ENCODE peak calls at places on chromosomes 7 and 10, in six cellular contexts. One of them, this sample, is unnamed.

GRCh38 chr7:99499356-99499712 is 747 bp downstream of the ZNF394 start:
- DNase-seq in H1: no peak
- DNase-seq in HepG2: no peak
- DNase-seq in GM12878: no peak
- DNase-seq in SK-N-SH: no peak
- DNase-seq in K562: no peak
- DNase-seq in this sample: peak; percentile 44

GRCh38 chr10:85612833-85613232 is 753.8 kb downstream of the GRID1 start:
- DNase-seq in H1: peak; percentile 62
- DNase-seq in HepG2: no peak
- DNase-seq in GM12878: no peak
- DNase-seq in SK-N-SH: no peak
- DNase-seq in K562: no peak
- DNase-seq in this sample: no peak

GRCh38 chr10:96370575-96371157 is 11.9 kb upstream of the OPALIN start:
- DNase-seq in H1: peak; percentile 88
- DNase-seq in HepG2: peak; percentile 24
- DNase-seq in GM12878: no peak
- DNase-seq in SK-N-SH: peak; percentile 84
- DNase-seq in K562: peak; percentile 60
- DNase-seq in this sample: peak; percentile 44

GRCh38 chr10:43265799-43266721 is 805 bp downstream of the RASGEF1A start:
- DNase-seq in H1: peak; percentile 60
- DNase-seq in HepG2: peak; percentile 36
- DNase-seq in GM12878: no peak
- DNase-seq in SK-N-SH: peak; percentile 83
- DNase-seq in K562: no peak
- DNase-seq in this sample: no peak

GRCh38 chr10:78742730-78743615 is 325.8 kb upstream of the ZMIZ1 start:
- DNase-seq in H1: no peak
- DNase-seq in HepG2: peak; percentile 72
- DNase-seq in GM12878: no peak
- DNase-seq in SK-N-SH: peak; percentile 84
- DNase-seq in K562: no peak
- DNase-seq in this sample: peak; percentile 39

GRCh38 chr10:70617798-70618568 is 15.4 kb upstream of the PRF1 start:
- DNase-seq in H1: no peak
- DNase-seq in HepG2: no peak
- DNase-seq in GM12878: no peak
- DNase-seq in SK-N-SH: no peak
- DNase-seq in K562: no peak
- DNase-seq in this sample: no peak

GRCh38 chr10:8403711-8404371 is 349.4 kb downstream of the GATA3 start:
- DNase-seq in H1: peak; percentile 55
- DNase-seq in HepG2: no peak
- DNase-seq in GM12878: no peak
- DNase-seq in SK-N-SH: no peak
- DNase-seq in K562: no peak
- DNase-seq in this sample: no peak

GRCh38 chr10:54469587-54470323 is 331.3 kb downstream of the PCDH15 start:
- DNase-seq in H1: no peak
- DNase-seq in HepG2: no peak
- DNase-seq in GM12878: no peak
- DNase-seq in SK-N-SH: no peak
- DNase-seq in K562: no peak
- DNase-seq in this sample: no peak

GRCh38 chr10:30736685-30737232 is 107.2 kb upstream of the LYZL2 start:
- DNase-seq in H1: no peak
- DNase-seq in HepG2: no peak
- DNase-seq in GM12878: peak; percentile 94
- DNase-seq in SK-N-SH: no peak
- DNase-seq in K562: no peak
- DNase-seq in this sample: peak; percentile 54

GRCh38 chr7:140562921-140563600 is 77.6 kb downstream of the DENND2A start:
- DNase-seq in H1: no peak
- DNase-seq in HepG2: no peak
- DNase-seq in GM12878: no peak
- DNase-seq in SK-N-SH: no peak
- DNase-seq in K562: no peak
- DNase-seq in this sample: no peak

GRCh38 chr10:130809181-130809580 is 502.3 kb downstream of the TCERG1L start:
- DNase-seq in H1: peak; percentile 28
- DNase-seq in HepG2: no peak
- DNase-seq in GM12878: no peak
- DNase-seq in SK-N-SH: no peak
- DNase-seq in K562: no peak
- DNase-seq in this sample: no peak

GRCh38 chr10:44010873-44011602 is 362.4 kb upstream of the ZNF32 start:
- DNase-seq in H1: no peak
- DNase-seq in HepG2: no peak
- DNase-seq in GM12878: peak; percentile 80
- DNase-seq in SK-N-SH: no peak
- DNase-seq in K562: no peak
- DNase-seq in this sample: no peak

GRCh38 chr10:30343962-30344361 is 5.1 kb downstream of the MTPAP start:
- DNase-seq in H1: no peak
- DNase-seq in HepG2: no peak
- DNase-seq in GM12878: no peak
- DNase-seq in SK-N-SH: no peak
- DNase-seq in K562: no peak
- DNase-seq in this sample: no peak

GRCh38 chr7:98837632-98837972 is 32.2 kb downstream of the TMEM130 start:
- DNase-seq in H1: no peak
- DNase-seq in HepG2: no peak
- DNase-seq in GM12878: no peak
- DNase-seq in SK-N-SH: no peak
- DNase-seq in K562: no peak
- DNase-seq in this sample: no peak

GRCh38 chr10:118723467-118723866 is 31.3 kb downstream of the CACUL1 start:
- DNase-seq in H1: no peak
- DNase-seq in HepG2: no peak
- DNase-seq in GM12878: no peak
- DNase-seq in SK-N-SH: no peak
- DNase-seq in K562: no peak
- DNase-seq in this sample: no peak

GRCh38 chr7:140403878-140404564 is at the start of gene RAB19:
- DNase-seq in H1: peak; percentile 78
- DNase-seq in HepG2: no peak
- DNase-seq in GM12878: no peak
- DNase-seq in SK-N-SH: no peak
- DNase-seq in K562: no peak
- DNase-seq in this sample: no peak

GRCh38 chr10:11720260-11720741 is 21.9 kb upstream of the ECHDC3 start:
- DNase-seq in H1: no peak
- DNase-seq in HepG2: no peak
- DNase-seq in GM12878: no peak
- DNase-seq in SK-N-SH: no peak
- DNase-seq in K562: no peak
- DNase-seq in this sample: peak; percentile 30

GRCh38 chr7:70749831-70750230 is 382.1 kb upstream of the GALNT17 start:
- DNase-seq in H1: no peak
- DNase-seq in HepG2: no peak
- DNase-seq in GM12878: no peak
- DNase-seq in SK-N-SH: no peak
- DNase-seq in K562: no peak
- DNase-seq in this sample: no peak

GRCh38 chr10:124150189-124150806 is 56.9 kb upstream of the CHST15 start:
- DNase-seq in H1: no peak
- DNase-seq in HepG2: no peak
- DNase-seq in GM12878: no peak
- DNase-seq in SK-N-SH: no peak
- DNase-seq in K562: no peak
- DNase-seq in this sample: no peak

GRCh38 chr7:84102213-84102612 is 92.4 kb downstream of the SEMA3A start:
- DNase-seq in H1: no peak
- DNase-seq in HepG2: no peak
- DNase-seq in GM12878: no peak
- DNase-seq in SK-N-SH: no peak
- DNase-seq in K562: no peak
- DNase-seq in this sample: no peak

DNA sequence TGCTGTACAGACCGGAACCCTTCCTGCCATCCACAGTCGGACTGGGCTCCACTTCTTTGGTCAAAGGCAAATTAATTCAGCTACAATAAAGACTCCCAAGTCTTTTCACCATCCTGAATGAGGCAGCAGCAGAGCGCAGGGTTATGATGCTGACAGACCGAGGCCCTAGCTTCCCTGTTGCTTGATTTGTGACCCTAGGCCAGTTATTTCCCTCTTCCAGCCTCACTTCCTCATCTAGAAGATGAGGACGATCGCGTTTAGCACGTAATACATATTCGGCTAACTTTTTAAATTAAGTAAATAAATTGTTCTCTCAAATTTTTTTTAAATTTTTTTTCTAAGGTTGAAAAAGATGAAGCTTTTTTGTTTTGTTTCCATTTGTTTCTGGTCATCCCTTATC is 18.1 kb downstream of the ADRB1 start:
- DNase-seq in H1: no peak
- DNase-seq in HepG2: no peak
- DNase-seq in GM12878: no peak
- DNase-seq in SK-N-SH: no peak
- DNase-seq in K562: no peak
- DNase-seq in this sample: no peak
- TF ChIP-seq GABPA in H1: no peak
- TF ChIP-seq GABPA in HepG2: no peak
- TF ChIP-seq GABPA in GM12878: no peak
- TF ChIP-seq GABPA in SK-N-SH: no peak
- TF ChIP-seq GABPA in K562: no peak
- TF ChIP-seq GABPA in this sample: no peak

DNA sequence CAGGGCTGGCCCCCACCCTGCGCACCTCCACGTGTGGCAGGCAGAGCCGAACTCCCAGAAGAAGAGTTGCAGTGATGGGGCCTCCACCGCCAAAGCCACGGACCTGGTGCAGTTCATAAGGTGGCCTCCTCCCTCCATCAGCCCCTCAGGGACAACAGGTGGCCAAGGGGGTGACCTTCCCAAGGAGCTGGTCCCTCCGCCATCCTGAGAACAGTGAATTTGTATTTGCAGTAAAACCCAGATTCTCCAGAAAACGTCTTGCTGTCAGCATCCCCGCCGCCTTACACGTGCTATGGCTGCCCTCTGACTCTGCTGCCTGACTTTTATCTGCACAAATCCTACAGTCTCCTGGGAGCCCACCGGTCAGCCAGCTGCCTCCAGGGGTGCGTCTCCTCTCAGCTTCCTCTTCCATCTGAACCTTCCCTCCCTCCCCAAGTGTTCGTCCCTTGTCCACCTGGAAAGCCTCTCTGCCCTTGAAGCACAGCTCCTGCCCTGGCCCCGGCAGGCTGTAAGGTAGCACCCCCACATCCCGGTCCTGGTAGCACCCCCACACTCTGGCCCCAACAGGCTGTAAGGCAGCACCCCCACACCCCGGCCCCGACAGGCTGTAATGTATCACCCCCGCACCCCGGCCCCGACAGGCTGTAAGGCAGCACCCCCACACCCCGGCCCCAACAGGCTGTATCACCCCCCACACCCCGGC is 311.8 kb downstream of the PTPRN2 start:
- DNase-seq in H1: no peak
- DNase-seq in HepG2: no peak
- DNase-seq in GM12878: no peak
- DNase-seq in SK-N-SH: no peak
- DNase-seq in K562: no peak
- DNase-seq in this sample: no peak
- TF ChIP-seq GABPA in H1: no peak
- TF ChIP-seq GABPA in HepG2: no peak
- TF ChIP-seq GABPA in GM12878: no peak
- TF ChIP-seq GABPA in SK-N-SH: no peak
- TF ChIP-seq GABPA in K562: no peak
- TF ChIP-seq GABPA in this sample: no peak

DNA sequence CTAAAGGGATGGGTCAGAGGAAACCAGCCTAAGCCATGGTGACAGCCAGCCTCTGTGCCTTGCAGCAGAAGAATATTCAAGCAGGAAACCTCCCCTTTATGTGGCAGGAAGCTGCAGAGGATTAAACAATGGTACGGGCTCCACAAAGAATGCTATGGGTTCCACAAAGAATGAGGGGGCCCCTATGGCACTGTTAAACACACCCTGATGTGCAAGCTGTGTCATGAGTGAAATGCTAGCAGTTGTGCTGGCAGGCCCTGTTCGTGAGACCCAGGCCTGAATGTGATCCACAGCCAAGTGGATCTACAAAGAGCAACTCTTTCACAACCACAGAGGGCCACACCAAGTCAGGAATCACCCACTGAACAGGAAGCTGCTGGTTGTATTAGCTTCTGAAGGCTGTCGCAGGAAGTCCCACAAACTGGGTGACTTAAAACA is 68.9 kb downstream of the MYOF start:
- DNase-seq in H1: no peak
- DNase-seq in HepG2: no peak
- DNase-seq in GM12878: no peak
- DNase-seq in SK-N-SH: no peak
- DNase-seq in K562: no peak
- DNase-seq in this sample: peak; percentile 66
- TF ChIP-seq GABPA in H1: no peak
- TF ChIP-seq GABPA in HepG2: no peak
- TF ChIP-seq GABPA in GM12878: no peak
- TF ChIP-seq GABPA in SK-N-SH: no peak
- TF ChIP-seq GABPA in K562: no peak
- TF ChIP-seq GABPA in this sample: peak; percentile 4

GRCh38 chr7:104843198-104843597 is 170.8 kb upstream of the KMT2E start:
- DNase-seq in H1: no peak
- DNase-seq in HepG2: no peak
- DNase-seq in GM12878: no peak
- DNase-seq in SK-N-SH: no peak
- DNase-seq in K562: no peak
- DNase-seq in this sample: no peak

GRCh38 chr7:104852386-104852785 is 161.6 kb upstream of the KMT2E start:
- DNase-seq in H1: no peak
- DNase-seq in HepG2: no peak
- DNase-seq in GM12878: no peak
- DNase-seq in SK-N-SH: no peak
- DNase-seq in K562: no peak
- DNase-seq in this sample: no peak

GRCh38 chr7:104851268-104851667 is 162.7 kb upstream of the KMT2E start:
- DNase-seq in H1: no peak
- DNase-seq in HepG2: no peak
- DNase-seq in GM12878: no peak
- DNase-seq in SK-N-SH: no peak
- DNase-seq in K562: no peak
- DNase-seq in this sample: no peak

GRCh38 chr7:104845541-104845940 is 168.5 kb upstream of the KMT2E start:
- DNase-seq in H1: no peak
- DNase-seq in HepG2: no peak
- DNase-seq in GM12878: no peak
- DNase-seq in SK-N-SH: no peak
- DNase-seq in K562: no peak
- DNase-seq in this sample: no peak

DNA sequence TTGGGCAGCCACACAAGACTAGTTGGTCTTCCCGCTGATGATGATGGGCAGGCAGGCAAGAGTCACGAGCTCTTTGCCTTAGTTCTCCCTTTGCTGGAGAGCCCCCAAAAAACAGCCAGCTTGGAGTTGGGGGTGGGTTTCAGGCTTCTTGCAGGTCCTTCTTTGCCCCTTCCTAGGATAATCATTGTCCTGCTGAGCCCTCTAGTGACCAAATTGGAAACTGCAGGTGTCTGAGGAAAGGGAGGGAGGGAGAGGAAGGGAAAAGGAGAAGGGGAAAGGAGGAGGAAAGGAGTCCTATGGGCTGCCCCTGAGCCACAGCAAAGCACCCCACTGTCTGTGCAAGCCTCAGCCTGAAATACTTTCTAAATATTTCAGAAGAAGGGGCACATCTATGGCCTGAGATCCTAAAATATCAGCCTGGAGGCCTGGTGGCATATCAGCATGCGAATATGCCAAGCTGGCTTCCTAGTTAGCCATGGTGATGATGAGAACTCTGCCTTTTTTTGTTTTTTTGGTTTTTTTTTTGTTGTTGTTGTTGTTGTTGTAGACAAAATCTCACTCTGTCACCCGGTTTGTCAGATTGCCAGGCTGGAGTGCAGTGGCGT is 165.5 kb upstream of the KMT2E start:
- DNase-seq in H1: peak; percentile 94
- DNase-seq in HepG2: peak; percentile 35
- DNase-seq in GM12878: no peak
- DNase-seq in SK-N-SH: peak; percentile 73
- DNase-seq in K562: peak; percentile 79
- DNase-seq in this sample: peak; percentile 48
- TF ChIP-seq GABPA in H1: no peak
- TF ChIP-seq GABPA in HepG2: no peak
- TF ChIP-seq GABPA in GM12878: no peak
- TF ChIP-seq GABPA in SK-N-SH: no peak
- TF ChIP-seq GABPA in K562: no peak
- TF ChIP-seq GABPA in this sample: no peak